ENCODE peak calls at places on chromosomes 4 and X, in ten cellular contexts. One of them, this sample, is unnamed.

GRCh38 chr4:164949448-164950118 is 27.9 kb downstream of the TRIM61 start:
- DNase-seq in sigmoid colon: no peak
- DNase-seq in kidney epithelial cell: no peak
- DNase-seq in A673: peak; percentile 22
- DNase-seq in BE2C: no peak
- DNase-seq in fibroblast of lung: no peak
- DNase-seq in brain microvascular endothelial cell: no peak
- DNase-seq in esophagus squamous epithelium: no peak
- DNase-seq in tibial nerve: no peak
- DNase-seq in psoas muscle: no peak
- DNase-seq in this sample: no peak

GRCh38 chr4:80268081-80268823 is 1.8 kb downstream of the FGF5 start:
- DNase-seq in tibial nerve: no peak
- DNase-seq in A673: no peak
- DNase-seq in BE2C: no peak
- DNase-seq in kidney epithelial cell: no peak
- DNase-seq in sigmoid colon: no peak
- DNase-seq in psoas muscle: no peak
- DNase-seq in brain microvascular endothelial cell: peak; percentile 28
- DNase-seq in esophagus squamous epithelium: no peak
- DNase-seq in fibroblast of lung: peak; percentile 66
- DNase-seq in this sample: no peak

GRCh38 chr4:99815597-99816011 is 1.0 kb upstream of the DAPP1 start:
- DNase-seq in esophagus squamous epithelium: no peak
- DNase-seq in tibial nerve: no peak
- DNase-seq in sigmoid colon: no peak
- DNase-seq in fibroblast of lung: no peak
- DNase-seq in brain microvascular endothelial cell: peak; percentile 40
- DNase-seq in psoas muscle: no peak
- DNase-seq in A673: no peak
- DNase-seq in kidney epithelial cell: peak; percentile 66
- DNase-seq in BE2C: no peak
- DNase-seq in this sample: no peak

GRCh38 chr4:74202062-74202586 is 44.2 kb downstream of the MTHFD2L start:
- DNase-seq in sigmoid colon: no peak
- DNase-seq in tibial nerve: no peak
- DNase-seq in psoas muscle: no peak
- DNase-seq in A673: no peak
- DNase-seq in fibroblast of lung: peak; percentile 87
- DNase-seq in brain microvascular endothelial cell: no peak
- DNase-seq in kidney epithelial cell: no peak
- DNase-seq in BE2C: no peak
- DNase-seq in esophagus squamous epithelium: no peak
- DNase-seq in this sample: no peak

GRCh38 chrX:68415289-68415688 is 18.0 kb downstream of the OPHN1 start:
- DNase-seq in sigmoid colon: no peak
- DNase-seq in fibroblast of lung: peak; percentile 83
- DNase-seq in psoas muscle: peak; percentile 70
- DNase-seq in BE2C: no peak
- DNase-seq in esophagus squamous epithelium: no peak
- DNase-seq in A673: no peak
- DNase-seq in brain microvascular endothelial cell: peak; percentile 58
- DNase-seq in tibial nerve: peak; percentile 30
- DNase-seq in kidney epithelial cell: no peak
- DNase-seq in this sample: no peak

GRCh38 chr4:27003602-27004238 is 143.1 kb downstream of the STIM2 start:
- DNase-seq in fibroblast of lung: peak; percentile 74
- DNase-seq in sigmoid colon: no peak
- DNase-seq in tibial nerve: no peak
- DNase-seq in BE2C: no peak
- DNase-seq in brain microvascular endothelial cell: peak; percentile 24
- DNase-seq in psoas muscle: no peak
- DNase-seq in A673: no peak
- DNase-seq in kidney epithelial cell: no peak
- DNase-seq in esophagus squamous epithelium: no peak
- DNase-seq in this sample: no peak

GRCh38 chrX:85111347-85111746 is 107.7 kb downstream of the APOOL start:
- DNase-seq in A673: peak; percentile 19
- DNase-seq in esophagus squamous epithelium: no peak
- DNase-seq in tibial nerve: peak; percentile 5
- DNase-seq in brain microvascular endothelial cell: no peak
- DNase-seq in sigmoid colon: no peak
- DNase-seq in kidney epithelial cell: no peak
- DNase-seq in psoas muscle: no peak
- DNase-seq in fibroblast of lung: no peak
- DNase-seq in BE2C: no peak
- DNase-seq in this sample: no peak

GRCh38 chr4:36011381-36011780 is 232.9 kb downstream of the ARAP2 start:
- DNase-seq in A673: no peak
- DNase-seq in brain microvascular endothelial cell: no peak
- DNase-seq in sigmoid colon: no peak
- DNase-seq in tibial nerve: no peak
- DNase-seq in kidney epithelial cell: no peak
- DNase-seq in psoas muscle: no peak
- DNase-seq in fibroblast of lung: peak; percentile 67
- DNase-seq in BE2C: no peak
- DNase-seq in esophagus squamous epithelium: no peak
- DNase-seq in this sample: no peak

GRCh38 chrX:19019996-19020395 is 36.1 kb upstream of the PHKA2 start:
- DNase-seq in sigmoid colon: no peak
- DNase-seq in esophagus squamous epithelium: no peak
- DNase-seq in BE2C: no peak
- DNase-seq in A673: no peak
- DNase-seq in brain microvascular endothelial cell: peak; percentile 4
- DNase-seq in tibial nerve: no peak
- DNase-seq in psoas muscle: no peak
- DNase-seq in fibroblast of lung: peak; percentile 56
- DNase-seq in kidney epithelial cell: no peak
- DNase-seq in this sample: no peak

GRCh38 chr4:10336471-10336870 is 120.8 kb downstream of the ZNF518B start:
- DNase-seq in esophagus squamous epithelium: no peak
- DNase-seq in BE2C: no peak
- DNase-seq in A673: no peak
- DNase-seq in psoas muscle: no peak
- DNase-seq in brain microvascular endothelial cell: peak; percentile 2
- DNase-seq in sigmoid colon: no peak
- DNase-seq in kidney epithelial cell: no peak
- DNase-seq in fibroblast of lung: no peak
- DNase-seq in tibial nerve: no peak
- DNase-seq in this sample: no peak

GRCh38 chr4:101175896-101176676 is 171.2 kb downstream of the PPP3CA start:
- DNase-seq in brain microvascular endothelial cell: no peak
- DNase-seq in kidney epithelial cell: no peak
- DNase-seq in psoas muscle: no peak
- DNase-seq in fibroblast of lung: no peak
- DNase-seq in esophagus squamous epithelium: no peak
- DNase-seq in A673: no peak
- DNase-seq in BE2C: no peak
- DNase-seq in sigmoid colon: peak; percentile 65
- DNase-seq in tibial nerve: peak; percentile 53
- DNase-seq in this sample: no peak

GRCh38 chr4:111807556-111807955 is 337.7 kb upstream of the FAM241A start:
- DNase-seq in A673: no peak
- DNase-seq in fibroblast of lung: no peak
- DNase-seq in esophagus squamous epithelium: no peak
- DNase-seq in tibial nerve: no peak
- DNase-seq in sigmoid colon: no peak
- DNase-seq in psoas muscle: no peak
- DNase-seq in BE2C: no peak
- DNase-seq in kidney epithelial cell: no peak
- DNase-seq in brain microvascular endothelial cell: no peak
- DNase-seq in this sample: no peak

GRCh38 chr4:52856802-52857201 is 5.3 kb upstream of the RASL11B start:
- DNase-seq in BE2C: no peak
- DNase-seq in brain microvascular endothelial cell: no peak
- DNase-seq in tibial nerve: no peak
- DNase-seq in kidney epithelial cell: no peak
- DNase-seq in A673: no peak
- DNase-seq in sigmoid colon: no peak
- DNase-seq in esophagus squamous epithelium: no peak
- DNase-seq in fibroblast of lung: no peak
- DNase-seq in psoas muscle: no peak
- DNase-seq in this sample: no peak

GRCh38 chr4:54101190-54102041 is 1.5 kb downstream of the GSX2 start:
- DNase-seq in psoas muscle: no peak
- DNase-seq in tibial nerve: no peak
- DNase-seq in fibroblast of lung: no peak
- DNase-seq in brain microvascular endothelial cell: no peak
- DNase-seq in kidney epithelial cell: no peak
- DNase-seq in sigmoid colon: no peak
- DNase-seq in BE2C: no peak
- DNase-seq in A673: no peak
- DNase-seq in esophagus squamous epithelium: no peak
- DNase-seq in this sample: no peak

GRCh38 chr4:141174457-141174856 is 41.2 kb upstream of the RNF150 start:
- DNase-seq in A673: no peak
- DNase-seq in tibial nerve: no peak
- DNase-seq in fibroblast of lung: no peak
- DNase-seq in brain microvascular endothelial cell: no peak
- DNase-seq in psoas muscle: no peak
- DNase-seq in BE2C: no peak
- DNase-seq in esophagus squamous epithelium: no peak
- DNase-seq in sigmoid colon: no peak
- DNase-seq in kidney epithelial cell: no peak
- DNase-seq in this sample: no peak

GRCh38 chr4:3059896-3060295 is 14.4 kb downstream of the HTT-AS start:
- DNase-seq in BE2C: no peak
- DNase-seq in sigmoid colon: no peak
- DNase-seq in brain microvascular endothelial cell: no peak
- DNase-seq in psoas muscle: no peak
- DNase-seq in fibroblast of lung: no peak
- DNase-seq in A673: no peak
- DNase-seq in esophagus squamous epithelium: no peak
- DNase-seq in tibial nerve: no peak
- DNase-seq in kidney epithelial cell: no peak
- DNase-seq in this sample: no peak

DNA sequence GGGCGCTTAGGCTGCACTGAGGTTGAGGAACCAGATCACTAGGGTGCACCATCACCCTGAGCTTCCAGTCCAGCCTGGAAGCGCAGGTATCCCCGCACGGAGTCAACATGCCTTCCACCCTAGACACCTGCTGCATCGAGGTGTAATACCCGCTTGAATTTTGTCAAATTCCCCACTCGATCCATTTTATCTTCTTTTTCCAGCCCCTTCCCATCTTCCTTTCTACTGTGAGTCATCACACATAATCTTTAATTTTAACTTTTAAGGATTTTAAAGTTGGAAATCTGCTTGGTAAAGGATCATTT is 824 bp downstream of the PLK4 start:
- DNase-seq in brain microvascular endothelial cell: no peak
- DNase-seq in fibroblast of lung: no peak
- DNase-seq in tibial nerve: no peak
- DNase-seq in kidney epithelial cell: no peak
- DNase-seq in psoas muscle: no peak
- DNase-seq in A673: no peak
- DNase-seq in BE2C: no peak
- DNase-seq in esophagus squamous epithelium: no peak
- DNase-seq in sigmoid colon: no peak
- DNase-seq in this sample: no peak
- TF ChIP-seq CTCF in brain microvascular endothelial cell: peak; percentile 9
- TF ChIP-seq CTCF in fibroblast of lung: no peak
- TF ChIP-seq CTCF in tibial nerve: no peak
- TF ChIP-seq CTCF in kidney epithelial cell: no peak
- TF ChIP-seq CTCF in psoas muscle: no peak
- TF ChIP-seq CTCF in A673: no peak
- TF ChIP-seq CTCF in BE2C: no peak
- TF ChIP-seq CTCF in esophagus squamous epithelium: no peak
- TF ChIP-seq CTCF in sigmoid colon: no peak
- TF ChIP-seq CTCF in this sample: no peak

GRCh38 chr4:183961772-183962171 is 56.7 kb downstream of the STOX2 start:
- DNase-seq in fibroblast of lung: no peak
- DNase-seq in A673: no peak
- DNase-seq in sigmoid colon: no peak
- DNase-seq in esophagus squamous epithelium: no peak
- DNase-seq in psoas muscle: no peak
- DNase-seq in tibial nerve: no peak
- DNase-seq in kidney epithelial cell: no peak
- DNase-seq in brain microvascular endothelial cell: no peak
- DNase-seq in BE2C: no peak
- DNase-seq in this sample: no peak
- H3K27me3 ChIP-seq in fibroblast of lung: no peaks in the 10 kb centered on the region
- H3K27me3 ChIP-seq in A673: no peaks in the 10 kb centered on the region
- H3K27me3 ChIP-seq in sigmoid colon: no peaks in the 10 kb centered on the region
- H3K27me3 ChIP-seq in esophagus squamous epithelium: no peaks in the 10 kb centered on the region
- H3K27me3 ChIP-seq in psoas muscle: no peaks in the 10 kb centered on the region
- H3K27me3 ChIP-seq in tibial nerve: no peaks in the 10 kb centered on the region
- H3K27me3 ChIP-seq in kidney epithelial cell: no peaks in the 10 kb centered on the region
- H3K27me3 ChIP-seq in brain microvascular endothelial cell: no peaks in the 10 kb centered on the region
- H3K27me3 ChIP-seq in BE2C: no peaks in the 10 kb centered on the region
- H3K27me3 ChIP-seq in this sample: no peaks in the 10 kb centered on the region

GRCh38 chrX:14095702-14096101 is 66.0 kb upstream of the GEMIN8 start:
- DNase-seq in tibial nerve: peak; percentile 11
- DNase-seq in A673: peak; percentile 73
- DNase-seq in kidney epithelial cell: peak; percentile 7
- DNase-seq in fibroblast of lung: peak; percentile 32
- DNase-seq in esophagus squamous epithelium: no peak
- DNase-seq in brain microvascular endothelial cell: peak; percentile 38
- DNase-seq in psoas muscle: no peak
- DNase-seq in BE2C: peak; percentile 34
- DNase-seq in sigmoid colon: no peak
- DNase-seq in this sample: no peak
- H3K4me3 ChIP-seq in tibial nerve: no peak overlapping the region
- H3K4me3 ChIP-seq in A673: no peak overlapping the region
- H3K4me3 ChIP-seq in kidney epithelial cell: no peak overlapping the region
- H3K4me3 ChIP-seq in fibroblast of lung: no peak overlapping the region
- H3K4me3 ChIP-seq in esophagus squamous epithelium: no peak overlapping the region
- H3K4me3 ChIP-seq in brain microvascular endothelial cell: no peak overlapping the region
- H3K4me3 ChIP-seq in psoas muscle: no peak overlapping the region
- H3K4me3 ChIP-seq in BE2C: peak overlapping the region; percentile 9
- H3K4me3 ChIP-seq in sigmoid colon: no peak overlapping the region
- H3K4me3 ChIP-seq in this sample: no peak overlapping the region

DNA sequence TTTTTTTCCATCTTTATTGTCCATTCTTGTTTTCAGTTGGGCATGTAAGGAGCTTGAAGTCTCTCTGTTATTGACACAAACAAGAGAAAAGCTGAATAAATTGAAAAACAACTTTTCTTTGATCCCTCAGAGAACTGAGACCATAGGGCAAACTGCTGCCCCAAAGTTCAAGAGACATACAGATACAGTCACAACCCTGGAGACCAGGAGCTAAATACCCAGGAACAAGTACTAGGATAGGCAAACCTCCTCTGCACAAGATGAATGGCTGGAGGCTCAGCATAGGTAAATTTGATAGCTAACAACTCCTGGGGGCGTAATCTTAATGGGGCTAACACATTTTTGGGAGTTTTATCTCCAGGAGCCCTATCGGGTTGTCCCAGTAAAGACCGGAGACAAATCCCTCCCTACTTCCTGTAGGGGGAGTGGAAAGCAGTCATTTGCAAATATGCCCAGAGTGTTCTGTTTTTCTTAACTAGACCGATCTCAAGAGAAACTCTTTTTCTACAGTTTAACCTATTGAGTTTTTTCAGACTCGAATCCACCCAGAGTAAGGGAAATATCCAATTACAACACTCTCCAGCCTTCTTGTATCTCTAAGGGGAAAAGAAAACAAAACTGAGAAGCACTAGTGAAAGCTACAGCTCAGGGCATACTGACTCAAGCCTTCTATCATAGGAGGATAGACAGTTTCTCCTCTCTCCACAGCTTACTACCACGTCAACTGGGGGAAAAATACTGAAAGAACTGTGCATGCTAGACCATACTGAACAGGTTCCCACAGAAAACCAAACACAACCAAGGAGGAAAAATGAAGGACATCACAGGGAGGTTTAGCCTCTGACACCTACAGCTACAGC is 23.1 kb downstream of the MAGEA8 start:
- DNase-seq in fibroblast of lung: peak; percentile 1
- DNase-seq in psoas muscle: no peak
- DNase-seq in esophagus squamous epithelium: no peak
- DNase-seq in A673: peak; percentile 18
- DNase-seq in brain microvascular endothelial cell: peak; percentile 14
- DNase-seq in BE2C: no peak
- DNase-seq in kidney epithelial cell: no peak
- DNase-seq in sigmoid colon: no peak
- DNase-seq in tibial nerve: no peak
- DNase-seq in this sample: no peak
- TF ChIP-seq CTCF in fibroblast of lung: no peak
- TF ChIP-seq CTCF in psoas muscle: no peak
- TF ChIP-seq CTCF in esophagus squamous epithelium: no peak
- TF ChIP-seq CTCF in A673: peak; percentile 31
- TF ChIP-seq CTCF in brain microvascular endothelial cell: peak; percentile 38
- TF ChIP-seq CTCF in BE2C: peak; percentile 8
- TF ChIP-seq CTCF in kidney epithelial cell: peak; percentile 31
- TF ChIP-seq CTCF in sigmoid colon: no peak
- TF ChIP-seq CTCF in tibial nerve: no peak
- TF ChIP-seq CTCF in this sample: no peak

This sample was measured in ascending aorta.